ENCODE peak calls at places on chromosomes 5 and 9, in eight cellular contexts. H, J, Z, X, B, R, L and P are unnamed samples.

GRCh38 chr5:98880151-98880550 is 48.7 kb downstream of the CHD1 start:
- DNase-seq in R (no peak), B (no peak), Z (no peak), J (peak), H (no peak), X (no peak), L (no peak), P (no peak)

GRCh38 chr9:80796662-80797426 is 892.5 kb downstream of the TLE1 start:
- DNase-seq in L (no peak), X (no peak), Z (no peak), B (no peak), J (no peak), R (peak), H (no peak), P (no peak)

GRCh38 chr9:130243015-130243881 is 22.3 kb upstream of the HMCN2 start:
- DNase-seq in H (peak), B (peak), Z (peak), R (peak), L (peak), J (peak), X (peak), P (peak)

GRCh38 chr5:52837068-52837467 is 49.4 kb downstream of the ITGA1 start:
- DNase-seq in H (no peak), B (no peak), J (no peak), X (no peak), L (no peak), R (peak), Z (no peak), P (no peak)

GRCh38 chr9:133514475-133515239 is 10.1 kb downstream of the MYMK start:
- DNase-seq in J (no peak), B (peak), Z (peak), X (no peak), H (no peak), R (no peak), L (no peak), P (no peak)

GRCh38 chr5:62342476-62342837 is 36.5 kb downstream of the KIF2A start:
- DNase-seq in B (no peak), J (no peak), L (no peak), Z (no peak), X (no peak), R (no peak), H (no peak), P (no peak)

GRCh38 chr9:96383165-96383939 is at the start of gene SLC35D2:
- DNase-seq in X (no peak), J (no peak), Z (peak), L (peak), B (no peak), H (no peak), R (peak), P (peak)

GRCh38 chr9:137804908-137805356 is 72.7 kb upstream of the CACNA1B start:
- DNase-seq in R (peak), B (no peak), J (no peak), H (no peak), X (no peak), Z (no peak), L (no peak), P (no peak)

GRCh38 chr9:119368681-119369581 is at the start of gene BRINP1:
- DNase-seq in B (peak), R (peak), Z (peak), L (no peak), H (no peak), X (no peak), J (no peak), P (peak)

GRCh38 chr5:66323142-66323890 is 179.2 kb downstream of the SREK1 start:
- DNase-seq in J (no peak), R (no peak), H (no peak), X (no peak), Z (no peak), L (no peak), B (no peak), P (no peak)

GRCh38 chr5:115930630-115931337 is 31.5 kb upstream of the LVRN start:
- DNase-seq in Z (no peak), B (no peak), L (no peak), H (no peak), X (no peak), R (no peak), J (no peak), P (no peak)

GRCh38 chr9:136686794-136687711 is at the start of gene AGPAT2:
- DNase-seq in B (peak), X (peak), J (peak), H (peak), L (peak), Z (no peak), R (peak), P (peak)

GRCh38 chr5:81232449-81233079 is 558 bp upstream of the CKMT2 start:
- DNase-seq in J (no peak), H (no peak), R (no peak), X (no peak), L (no peak), B (no peak), Z (no peak), P (no peak)

GRCh38 chr5:67831081-67831480 is 384.5 kb upstream of the PIK3R1 start:
- DNase-seq in B (no peak), Z (no peak), X (no peak), J (no peak), L (no peak), R (no peak), H (no peak), P (no peak)

GRCh38 chr9:76650692-76651091 is 113.5 kb upstream of the PCA3 start:
- DNase-seq in Z (no peak), L (no peak), X (no peak), H (no peak), B (no peak), R (no peak), J (peak), P (no peak)

GRCh38 chr9:70113403-70114022 is 69.9 kb downstream of the MAMDC2 start:
- DNase-seq in R (peak), H (no peak), L (peak), J (peak), B (no peak), X (no peak), Z (peak), P (peak)

GRCh38 chr9:26935847-26936246 is 11.2 kb downstream of the PLAA start:
- DNase-seq in L (no peak), X (no peak), B (no peak), J (no peak), Z (no peak), R (no peak), H (no peak), P (no peak)

GRCh38 chr9:37157978-37158377 is 37.6 kb downstream of the ZCCHC7 start:
- DNase-seq in X (no peak), Z (no peak), B (no peak), L (no peak), R (no peak), H (no peak), J (no peak), P (no peak)

GRCh38 chr9:18996191-18996590 is 36.8 kb downstream of the SAXO1 start:
- DNase-seq in X (no peak), B (no peak), L (no peak), J (peak), Z (no peak), H (no peak), R (no peak), P (no peak)

GRCh38 chr9:138045541-138046490 is 168.2 kb downstream of the CACNA1B start:
- DNase-seq in X (no peak), L (no peak), J (no peak), Z (no peak), H (no peak), B (no peak), R (no peak), P (no peak)

GRCh38 chr5:119343766-119344165 is 12.1 kb upstream of the TNFAIP8 start:
- DNase-seq in X (no peak), B (no peak), R (peak), H (no peak), Z (no peak), J (peak), L (no peak), P (no peak)

GRCh38 chr9:20512106-20512505 is 110.2 kb downstream of the MLLT3 start:
- DNase-seq in J (no peak), L (no peak), X (no peak), H (no peak), R (peak), B (no peak), Z (no peak), P (peak)

GRCh38 chr5:174775071-174775470 is 50.7 kb downstream of the MSX2 start:
- DNase-seq in H (no peak), B (no peak), Z (no peak), L (no peak), X (no peak), J (no peak), R (no peak), P (no peak)

GRCh38 chr9:93635186-93636107 is 59.1 kb downstream of the PHF2 start:
- DNase-seq in Z (no peak), B (no peak), L (no peak), J (no peak), R (no peak), H (no peak), X (no peak), P (no peak)

GRCh38 chr9:125524522-125524921 is 182.5 kb downstream of the MAPKAP1 start:
- DNase-seq in J (no peak), L (no peak), R (peak), B (no peak), X (no peak), Z (no peak), H (no peak), P (no peak)

GRCh38 chr9:130844028-130844427 is 9.0 kb downstream of the ABL1 start:
- DNase-seq in R (no peak), L (no peak), B (no peak), Z (no peak), H (no peak), J (no peak), X (no peak), P (no peak)

GRCh38 chr9:83036043-83036442 is 26.9 kb downstream of the RASEF start:
- DNase-seq in Z (no peak), L (no peak), B (no peak), J (no peak), X (no peak), H (no peak), R (no peak), P (no peak)

GRCh38 chr5:119385136-119386128 is 29.6 kb downstream of the TNFAIP8 start:
- DNase-seq in J (no peak), B (no peak), Z (no peak), L (no peak), R (no peak), H (no peak), X (no peak), P (no peak)

GRCh38 chr9:129839324-129840023 is 4.2 kb downstream of the USP20 start:
- DNase-seq in H (no peak), Z (no peak), R (no peak), X (no peak), B (no peak), L (no peak), J (no peak), P (no peak)

GRCh38 chr9:72812622-72813111 is 140.2 kb downstream of the ALDH1A1 start:
- DNase-seq in X (no peak), H (no peak), J (no peak), B (no peak), Z (no peak), L (no peak), R (no peak), P (no peak)

GRCh38 chr9:130023147-130023787 is 19.7 kb downstream of the FNBP1 start:
- DNase-seq in R (no peak), B (no peak), Z (no peak), L (peak), X (no peak), H (no peak), J (no peak), P (no peak)

GRCh38 chr5:66307647-66308257 is 163.7 kb downstream of the SREK1 start:
- DNase-seq in R (peak), Z (peak), B (peak), L (peak), J (peak), H (no peak), X (no peak), P (peak)

GRCh38 chr5:14115323-14115895 is 27.7 kb upstream of the TRIO start:
- DNase-seq in H (no peak), X (no peak), Z (no peak), B (no peak), L (no peak), J (no peak), R (no peak), P (no peak)

GRCh38 chr5:68251804-68252648 is 36.5 kb downstream of the PIK3R1 start:
- DNase-seq in Z (no peak), B (no peak), R (peak), H (no peak), X (no peak), J (no peak), L (no peak), P (no peak)

GRCh38 chr5:67010684-67011409 is 185.8 kb downstream of the CD180 start:
- DNase-seq in J (no peak), B (no peak), Z (no peak), X (no peak), R (peak), L (no peak), H (no peak), P (no peak)

GRCh38 chr5:130110333-130110732 is 206.1 kb downstream of the CHSY3 start:
- DNase-seq in H (no peak), R (no peak), X (no peak), Z (no peak), B (no peak), J (no peak), L (no peak), P (no peak)

GRCh38 chr5:34501033-34501432 is 155.1 kb upstream of the RAI14 start:
- DNase-seq in B (no peak), H (no peak), L (peak), Z (no peak), R (no peak), J (peak), X (no peak), P (no peak)